ENCODE peak calls at places on chromosomes 3 and 15, in four cellular contexts. K, C, E and Y are unnamed samples.

GRCh38 chr3:9254764-9255163 is 5.3 kb upstream of the SRGAP3 start:
- DNase-seq in K (no peak), E (no peak), C (no peak), Y (no peak)

GRCh38 chr3:46903341-46904302 is 26.1 kb downstream of the PTH1R start:
- DNase-seq in K (peak), C (peak), E (no peak), Y (peak)

GRCh38 chr3:69353088-69353478 is 32.8 kb downstream of the FRMD4B start:
- DNase-seq in C (no peak), E (no peak), K (no peak), Y (no peak)

GRCh38 chr15:48392356-48392755 is 61.1 kb downstream of the DUT start:
- DNase-seq in C (no peak), K (no peak), E (no peak), Y (no peak)

GRCh38 chr3:61666032-61666431 is 104.7 kb downstream of the PTPRG start:
- DNase-seq in C (no peak), E (no peak), K (peak), Y (no peak)

GRCh38 chr3:5192568-5193319 is 5.2 kb downstream of the EDEM1 start:
- DNase-seq in C (no peak), E (no peak), K (no peak), Y (no peak)

GRCh38 chr3:158748237-158748828 is 16.1 kb upstream of the RARRES1 start:
- DNase-seq in C (no peak), E (no peak), K (peak), Y (peak)

GRCh38 chr15:73952171-73952912 is 26.1 kb downstream of the LOXL1 start:
- DNase-seq in E (no peak), C (no peak), K (no peak), Y (no peak)

GRCh38 chr3:60854762-60855161 is 396.5 kb downstream of the FHIT start:
- DNase-seq in C (no peak), K (no peak), E (no peak), Y (no peak)

GRCh38 chr3:97699889-97700288 is 64.7 kb upstream of the ARL6 start:
- DNase-seq in E (no peak), C (no peak), K (no peak), Y (no peak)

GRCh38 chr3:195807681-195808121 is 4.0 kb downstream of the MUC4 start:
- DNase-seq in K (no peak), C (no peak), E (no peak), Y (no peak)

GRCh38 chr3:157135671-157136396 is 24.1 kb downstream of the CCNL1 start:
- DNase-seq in K (peak), E (no peak), C (peak), Y (peak)

GRCh38 chr3:66076861-66077495 is 38.3 kb upstream of the MAGI1 start:
- DNase-seq in K (peak), E (no peak), C (no peak), Y (no peak)

GRCh38 chr3:61060421-61060861 is 190.8 kb downstream of the FHIT start:
- DNase-seq in K (no peak), E (no peak), C (no peak), Y (no peak)

GRCh38 chr15:81292516-81293001 is 31.4 kb downstream of the STARD5 start:
- DNase-seq in C (no peak), K (no peak), E (no peak), Y (no peak)

GRCh38 chr15:89457086-89457485 is 39.3 kb downstream of the RHCG start:
- DNase-seq in E (no peak), C (peak), K (peak), Y (peak)

GRCh38 chr15:59553879-59554735 is 57.5 kb upstream of the GCNT3 start:
- DNase-seq in K (peak), C (peak), E (no peak), Y (peak)

GRCh38 chr3:42273351-42273750 is 7.4 kb upstream of the CCK start:
- DNase-seq in E (no peak), K (no peak), C (no peak), Y (no peak)

GRCh38 chr3:38022887-38023709 is 6.3 kb downstream of the PLCD1 start:
- DNase-seq in E (no peak), K (no peak), C (no peak), Y (no peak)

GRCh38 chr3:133944641-133945441 is 49.2 kb upstream of the RAB6B start:
- DNase-seq in C (peak), K (peak), E (no peak), Y (no peak)

GRCh38 chr3:55296035-55296434 is 191.1 kb downstream of the WNT5A start:
- DNase-seq in C (no peak), K (peak), E (no peak), Y (no peak)

GRCh38 chr15:38148476-38148875 is 104.2 kb upstream of the SPRED1 start:
- DNase-seq in E (no peak), C (no peak), K (peak), Y (no peak)

GRCh38 chr15:62927196-62927595 is 115.4 kb upstream of the TPM1 start:
- DNase-seq in K (no peak), C (no peak), E (no peak), Y (no peak)

GRCh38 chr15:61749169-61749568 is 311.1 kb downstream of the VPS13C start:
- DNase-seq in C (peak), K (no peak), E (no peak), Y (no peak)

GRCh38 chr3:135556184-135556583 is 409.3 kb upstream of the PPP2R3A start:
- DNase-seq in C (peak), E (no peak), K (no peak), Y (no peak)

GRCh38 chr3:16618721-16619120 is 13.5 kb upstream of the DAZL start:
- DNase-seq in K (no peak), C (peak), E (no peak), Y (no peak)

GRCh38 chr15:75065467-75065850 is 42.1 kb downstream of the PPCDC start:
- DNase-seq in K (peak), E (no peak), C (peak), Y (peak)

GRCh38 chr3:44495636-44496415 is 18.4 kb upstream of the ZNF445 start:
- DNase-seq in E (no peak), C (no peak), K (no peak), Y (no peak)

GRCh38 chr3:129313415-129313982 is 34.8 kb downstream of the HMCES start:
- DNase-seq in E (peak), K (no peak), C (no peak), Y (no peak)

GRCh38 chr3:157608006-157608405 is 104.8 kb upstream of the VEPH1 start:
- DNase-seq in C (no peak), E (no peak), K (no peak), Y (no peak)